ENCODE peak calls at places on chromosome 1, in seven cellular contexts. E is Peyer's patch; H is effector memory CD4-positive, alpha-beta T cell; O is body of pancreas; W is PC-9; L is WERI-Rb-1; C is uterus. D is an unnamed sample.

GRCh38 chr1:28259935-28260802 is 851 bp downstream of the SESN2 start:
- DNase-seq in O (peak), H (no peak), C (peak), W (peak), E (peak), L (peak), D (peak)

GRCh38 chr1:10710489-10710888 is 86.0 kb downstream of the CASZ1 start:
- DNase-seq in E (no peak), H (no peak), O (no peak), C (no peak), W (no peak), L (no peak), D (no peak)

GRCh38 chr1:209249280-209249670 is 334.2 kb upstream of the CAMK1G start:
- DNase-seq in E (no peak), W (no peak), H (no peak), O (no peak), C (no peak), L (no peak), D (peak)

GRCh38 chr1:205377355-205377754 is 20.6 kb upstream of the KLHDC8A start:
- DNase-seq in E (no peak), C (no peak), O (no peak), H (no peak), L (peak), W (no peak), D (no peak)

GRCh38 chr1:246566808-246567154 is 525 bp downstream of the CNST start:
- DNase-seq in H (peak), W (no peak), L (no peak), E (no peak), O (no peak), C (no peak), D (no peak)

GRCh38 chr1:62436039-62436465 is 797 bp upstream of the USP1 start:
- DNase-seq in H (no peak), C (no peak), W (no peak), L (no peak), O (peak), E (peak), D (no peak)

GRCh38 chr1:9615316-9616063 is 26.8 kb downstream of the TMEM201 start:
- DNase-seq in E (no peak), C (no peak), L (peak), O (peak), W (no peak), H (no peak), D (peak)

GRCh38 chr1:67144696-67145095 is 9.9 kb upstream of the C1orf141 start:
- DNase-seq in L (no peak), H (no peak), O (no peak), E (no peak), C (no peak), W (no peak), D (no peak)

GRCh38 chr1:37477198-37477931 is 3.0 kb downstream of the ZC3H12A start:
- DNase-seq in H (peak), E (peak), O (peak), L (no peak), W (peak), C (no peak), D (no peak)

DNA sequence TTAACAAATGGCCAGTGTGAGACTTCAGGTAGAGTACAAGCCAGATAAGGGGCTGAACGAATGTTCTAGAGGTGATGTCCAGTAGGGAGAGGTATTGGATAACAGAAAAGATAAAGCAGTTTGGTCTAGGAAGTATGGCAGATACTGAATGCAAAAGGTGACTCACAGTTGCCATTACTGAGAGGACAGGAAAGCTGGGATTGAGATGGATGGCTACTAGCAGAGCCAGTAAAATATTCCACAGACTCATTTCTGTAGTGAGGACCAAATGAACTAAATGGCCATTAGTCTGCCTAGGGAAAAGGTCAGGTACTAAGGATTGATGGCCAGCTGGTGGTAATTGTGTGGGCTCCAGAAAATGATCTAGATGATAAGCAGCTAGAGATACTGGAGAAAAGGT is 11.5 kb downstream of the MACO1 start:
- DNase-seq in E (no peak), H (no peak), L (no peak), C (no peak), O (no peak), W (no peak), D (no peak)
- H3K4me3 ChIP-seq in E (no peak), H (no peak), L (no peak), C (no peak), O (no peak), W (no peak), D (no peak)

DNA sequence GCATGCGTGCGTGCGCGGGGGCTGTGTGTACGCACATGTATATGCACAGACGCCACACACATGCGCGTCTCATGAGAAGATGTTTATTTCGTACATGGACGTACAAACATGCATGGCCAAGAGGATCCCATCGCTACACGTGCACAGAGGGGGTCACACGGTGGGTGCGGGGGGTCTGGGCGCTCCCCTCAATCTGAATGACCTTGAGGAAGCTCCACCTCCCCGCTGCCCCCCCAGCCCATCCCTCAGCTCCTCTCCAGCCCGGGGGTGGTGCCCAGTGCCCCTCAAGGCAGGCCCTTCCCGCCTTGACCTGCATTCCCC is 1.5 kb downstream of the TMEM240 start:
- DNase-seq in E (no peak), L (no peak), W (no peak), C (no peak), O (no peak), H (no peak), D (no peak)
- H3K4me3 ChIP-seq in E (no peak), L (peak), W (no peak), C (peak), O (no peak), H (no peak), D (peak)

DNA sequence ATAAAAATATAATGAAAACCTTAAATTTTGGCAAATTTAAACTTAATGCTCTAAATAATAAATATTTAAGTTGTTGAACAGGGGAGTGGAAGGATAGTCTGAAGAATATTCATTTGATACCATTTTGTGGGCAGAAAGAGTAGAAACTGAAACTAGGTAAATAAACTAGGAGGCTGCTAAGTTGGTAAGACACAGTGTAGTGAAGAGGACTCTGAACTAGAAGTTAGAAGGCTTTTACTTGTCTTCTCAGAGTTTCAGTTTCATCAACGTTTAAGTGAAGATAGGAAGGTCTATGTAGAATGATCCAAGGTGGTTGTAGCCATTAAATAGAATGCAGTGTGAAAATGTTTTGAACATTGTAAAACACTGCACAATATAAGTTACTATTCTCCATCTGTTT is 516.9 kb downstream of the AMY1C start:
- DNase-seq in C (no peak), E (no peak), O (no peak), H (no peak), L (no peak), W (no peak), D (no peak)
- H3K4me3 ChIP-seq in C (no peak), E (no peak), O (no peak), H (no peak), L (no peak), W (no peak), D (no peak)

DNA sequence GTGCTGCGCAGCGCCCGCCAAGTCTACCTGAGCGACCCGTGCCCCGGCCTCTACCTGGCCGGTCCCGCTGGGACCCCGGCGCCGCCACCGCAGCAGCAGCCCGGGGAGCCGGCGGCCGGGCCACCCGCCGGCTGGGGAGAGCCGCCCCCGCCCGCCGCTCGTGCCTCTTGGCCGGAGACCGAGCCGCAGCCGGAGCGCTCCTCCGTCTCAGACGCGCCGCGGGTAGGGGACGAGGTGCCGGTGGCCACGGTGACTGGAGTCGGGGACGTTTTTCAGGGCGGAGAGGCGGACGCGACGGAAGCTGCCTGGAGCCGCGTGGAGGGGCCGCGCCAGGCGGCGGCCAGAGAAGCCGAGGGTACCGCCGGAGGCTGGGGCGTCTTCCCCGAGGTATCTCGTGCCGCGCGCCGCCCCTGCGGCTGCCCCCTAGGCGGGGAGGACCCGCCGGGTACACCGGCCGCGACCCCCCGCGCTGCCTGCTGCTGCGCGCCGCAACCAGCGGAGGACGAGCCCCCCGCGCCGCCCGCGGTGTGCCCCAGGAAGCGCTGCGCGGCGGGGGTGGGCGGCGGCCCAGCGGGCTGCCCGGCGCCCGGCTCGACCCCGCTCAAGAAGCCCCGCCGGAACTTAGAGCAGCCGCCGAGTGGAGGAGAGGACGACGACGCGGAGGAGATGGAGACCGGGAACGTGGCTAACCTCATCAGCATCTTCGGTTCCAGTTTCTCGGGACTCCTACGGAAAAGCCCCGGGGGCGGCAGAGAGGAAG is 697 bp downstream of the IER5 start:
- DNase-seq in O (peak), E (no peak), H (peak), W (no peak), C (no peak), L (no peak), D (no peak)
- H3K4me3 ChIP-seq in O (peak), E (peak), H (peak), W (peak), C (peak), L (peak), D (peak)

D was measured in retinal pigment epithelial cell.